ENCODE peak calls at places on chromosomes 4 and X, in four cellular contexts. W is dorsolateral prefrontal cortex, Y is uterus, G is IMR-90. K is an unnamed sample.

GRCh38 chrX:148298737-148299136 is 201.7 kb upstream of the AFF2 start:
- DNase-seq in Y (no peak), G (no peak), W (no peak), K (peak)

GRCh38 chr4:156976147-156976546 is 4.5 kb upstream of the PDGFC start:
- DNase-seq in Y (no peak), W (no peak), G (peak), K (peak)

GRCh38 chr4:102506523-102506922 is 5.4 kb downstream of the NFKB1 start:
- DNase-seq in G (no peak), Y (no peak), W (no peak), K (no peak)

GRCh38 chr4:123599061-123599919 is 202.7 kb downstream of the SPRY1 start:
- DNase-seq in Y (no peak), W (no peak), G (peak), K (peak)

GRCh38 chr4:66688674-66689073 is 856.6 kb downstream of the CENPC start:
- DNase-seq in Y (no peak), W (no peak), G (peak), K (peak)

GRCh38 chr4:41399191-41399590 is 138.8 kb upstream of the LIMCH1 start:
- DNase-seq in W (no peak), Y (no peak), G (no peak), K (no peak)

GRCh38 chr4:144615182-144615581 is 30.8 kb upstream of the HHIP start:
- DNase-seq in W (no peak), G (peak), Y (no peak), K (peak)

GRCh38 chr4:54585321-54586000 is 72.3 kb upstream of the KIT start:
- DNase-seq in Y (no peak), W (no peak), G (peak), K (peak)

GRCh38 chrX:153600032-153600373 is 1.1 kb upstream of the CCNQ start:
- DNase-seq in Y (no peak), G (no peak), W (no peak), K (peak)

GRCh38 chr4:123449362-123449761 is 52.8 kb downstream of the SPRY1 start:
- DNase-seq in W (no peak), Y (no peak), G (peak), K (no peak)

GRCh38 chr4:4472344-4472958 is 69.4 kb downstream of the STX18 start:
- DNase-seq in G (peak), W (no peak), Y (no peak), K (no peak)

GRCh38 chr4:73847507-73848182 is 5.5 kb upstream of the PF4V1 start:
- DNase-seq in G (no peak), W (no peak), Y (no peak), K (no peak)

GRCh38 chr4:12595489-12595888 is 888.7 kb downstream of the RAB28 start:
- DNase-seq in G (no peak), Y (no peak), W (no peak), K (no peak)

GRCh38 chr4:62901101-62901500 is 1508.1 kb downstream of the TECRL start:
- DNase-seq in W (no peak), G (no peak), Y (no peak), K (no peak)

GRCh38 chrX:24380273-24381036 is 20.0 kb downstream of the SUPT20HL1 start:
- DNase-seq in Y (no peak), G (no peak), W (no peak), K (no peak)

GRCh38 chr4:150366487-150366999 is 215.4 kb upstream of the MAB21L2 start:
- DNase-seq in W (no peak), Y (no peak), G (no peak), K (no peak)

GRCh38 chr4:53863163-53863562 is 201.2 kb downstream of the CHIC2 start:
- DNase-seq in W (no peak), G (peak), Y (peak), K (peak)

GRCh38 chrX:22025751-22026150 is 6.4 kb upstream of the PHEX start:
- DNase-seq in W (no peak), G (peak), Y (no peak), K (peak)

GRCh38 chr4:13670456-13671150 is 43.1 kb upstream of the BOD1L1 start:
- DNase-seq in W (no peak), G (no peak), Y (no peak), K (peak)

GRCh38 chrX:13250831-13251612 is 68.8 kb downstream of the ATXN3L start:
- DNase-seq in G (peak), Y (peak), W (no peak), K (peak)

GRCh38 chrX:130746709-130747347 is 156.2 kb downstream of the ENOX2 start:
- DNase-seq in Y (no peak), W (no peak), G (peak), K (peak)

GRCh38 chrX:116278819-116279218 is 108.3 kb downstream of the AGTR2 start:
- DNase-seq in W (no peak), Y (no peak), G (no peak), K (no peak)

GRCh38 chr4:138243369-138243768 is 1.2 kb upstream of the SLC7A11 start:
- DNase-seq in Y (no peak), W (no peak), G (no peak), K (no peak)

GRCh38 chr4:154415313-154415712 is 76.3 kb downstream of the DCHS2 start:
- DNase-seq in W (no peak), G (no peak), Y (no peak), K (no peak)

GRCh38 chrX:46404774-46405173 is 140.4 kb downstream of the ZNF674 start:
- DNase-seq in Y (no peak), G (no peak), W (no peak), K (no peak)

GRCh38 chrX:118271770-118272169 is 74.1 kb upstream of the WDR44 start:
- DNase-seq in G (peak), W (no peak), Y (no peak), K (peak)

GRCh38 chr4:110003401-110004187 is 90.9 kb downstream of the EGF start:
- DNase-seq in Y (no peak), W (no peak), G (no peak), K (no peak)

DNA sequence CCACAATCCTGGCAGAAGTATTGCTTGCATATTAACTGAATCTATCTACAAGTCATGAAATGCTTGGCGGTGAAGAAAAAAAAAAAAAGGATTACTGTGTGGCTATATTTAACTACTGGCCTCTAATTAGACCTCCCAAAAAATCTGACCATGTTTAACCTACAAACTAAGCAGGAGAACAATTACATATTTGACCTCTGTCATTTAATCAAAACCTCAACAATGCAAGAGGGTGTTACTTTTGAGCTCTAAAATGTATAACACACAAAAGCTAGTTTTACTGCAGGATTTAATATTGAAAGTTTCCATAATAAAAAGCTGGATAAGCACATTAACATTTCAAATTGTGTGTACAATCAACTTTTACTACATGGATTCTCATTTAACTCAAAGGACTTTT is 1.5 kb downstream of the ITM2A start:
- DNase-seq in Y (no peak), G (no peak), W (no peak), K (no peak)
- H3K4me3 ChIP-seq in Y (peak), G (no peak), W (peak), K (no peak)

GRCh38 chrX:70960728-70961127 is 29.8 kb upstream of the SLC7A3 start:
- DNase-seq in Y (no peak), G (no peak), W (no peak), K (peak)
- TF ChIP-seq CTCF in Y (no peak), G (peak), W (no peak), K (no peak)

GRCh38 chrX:42804524-42804923 is 26.6 kb upstream of the PPP1R2C start:
- DNase-seq in Y (no peak), W (no peak), G (no peak), K (no peak)
- H3K4me3 ChIP-seq in Y (no peak), W (no peak), G (no peak), K (no peak)

GRCh38 chr4:87505862-87506261 is 23.3 kb downstream of the SPARCL1 start:
- DNase-seq in Y (no peak), W (no peak), G (no peak), K (no peak)
- TF ChIP-seq CTCF in Y (no peak), W (no peak), G (no peak), K (peak)

DNA sequence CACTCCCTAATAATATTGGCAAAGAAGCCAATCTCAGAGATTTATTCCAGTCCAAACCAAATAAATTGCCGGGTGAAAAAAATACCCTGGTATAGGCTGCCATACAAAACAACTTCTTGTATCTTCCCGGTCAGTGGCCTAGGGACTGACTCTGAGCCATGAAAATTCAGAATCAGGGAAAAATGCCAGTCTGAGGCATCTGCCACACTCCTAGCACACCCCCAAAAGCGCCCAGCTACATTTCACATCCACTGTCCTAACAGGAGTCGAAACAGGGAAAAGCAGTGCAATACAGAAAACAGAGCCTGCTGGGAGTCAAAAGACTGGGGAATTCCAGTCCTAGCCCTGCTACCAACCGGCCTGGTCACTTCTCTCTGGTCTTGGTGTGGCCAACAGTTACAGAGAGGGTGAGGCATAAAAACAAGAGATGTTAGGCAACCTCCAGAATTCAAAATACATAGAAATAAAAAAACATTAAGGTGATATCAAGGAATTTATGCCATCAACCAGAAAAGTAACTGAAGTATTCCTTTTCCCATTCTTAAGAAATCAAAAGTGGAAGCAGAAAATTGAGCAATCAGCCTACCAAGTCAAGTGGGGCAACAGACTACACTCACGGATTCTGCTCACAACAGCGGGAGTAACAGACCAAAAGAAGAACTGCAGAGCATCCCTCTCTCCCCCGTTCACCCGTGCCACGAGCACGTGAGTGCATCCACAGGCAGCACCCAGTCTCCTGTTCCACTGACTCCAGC is 29.5 kb downstream of the AFAP1 start:
- DNase-seq in Y (peak), W (no peak), G (peak), K (peak)
- H3K4me3 ChIP-seq in Y (peak), W (no peak), G (no peak), K (peak)

GRCh38 chrX:41334866-41335589 is 1.1 kb downstream of the DDX3X start:
- DNase-seq in W (peak), G (peak), Y (peak), K (peak)
- TF ChIP-seq CTCF in W (no peak), G (no peak), Y (no peak), K (no peak)

GRCh38 chrX:68685722-68686683 is 38.5 kb downstream of the STARD8 start:
- DNase-seq in W (no peak), Y (peak), G (peak), K (peak)
- H3K4me3 ChIP-seq in W (peak), Y (peak), G (peak), K (peak)

DNA sequence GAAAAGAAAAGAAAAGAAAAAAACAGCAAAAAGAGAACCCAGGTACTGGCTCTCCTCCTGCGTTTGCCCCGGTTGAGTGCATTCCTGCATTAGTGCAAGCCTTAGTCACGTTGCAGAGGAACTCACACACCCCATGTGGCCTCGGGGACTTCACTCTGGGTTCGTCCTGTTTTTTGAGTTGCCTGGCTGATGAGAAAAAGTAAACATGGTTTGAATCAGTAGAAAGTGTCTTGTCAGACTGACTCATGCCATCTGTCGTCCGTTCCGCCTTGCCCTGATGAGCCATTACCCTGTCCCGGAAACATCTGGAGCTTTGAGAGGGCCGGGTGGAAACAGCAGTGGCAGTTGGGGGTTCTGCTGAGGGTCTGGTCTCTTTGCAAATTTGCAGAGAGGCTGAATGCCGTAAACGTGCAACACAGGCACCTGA is 16.3 kb downstream of the CD99 start:
- DNase-seq in G (peak), Y (no peak), W (no peak), K (peak)
- TF ChIP-seq CTCF in G (no peak), Y (no peak), W (no peak), K (no peak)